ENCODE peak calls at places on chromosomes 2 and 18, in seven cellular contexts. One of them, this sample, is unnamed. For H3K27me3 and H3K4me1, the result is how much of the 10 kb centered on the place peaks cover.

GRCh38 chr2:74551942-74552913 is 1.5 kb downstream of the LOXL3 start:
- DNase-seq in fibroblast of lung: no peak
- DNase-seq in upper lobe of right lung: no peak
- DNase-seq in mesendoderm: no peak
- DNase-seq in psoas muscle: no peak
- DNase-seq in Caco-2: no peak
- DNase-seq in ovary: no peak
- DNase-seq in this sample: no peak

GRCh38 chr2:138365581-138365980 is 136.0 kb upstream of the SPOPL start:
- DNase-seq in mesendoderm: no peak
- DNase-seq in ovary: no peak
- DNase-seq in psoas muscle: no peak
- DNase-seq in Caco-2: no peak
- DNase-seq in fibroblast of lung: peak
- DNase-seq in upper lobe of right lung: no peak
- DNase-seq in this sample: no peak

GRCh38 chr2:177187631-177188312 is 24.8 kb upstream of the HNRNPA3 start:
- DNase-seq in fibroblast of lung: peak
- DNase-seq in upper lobe of right lung: no peak
- DNase-seq in Caco-2: peak
- DNase-seq in mesendoderm: peak
- DNase-seq in psoas muscle: no peak
- DNase-seq in ovary: no peak
- DNase-seq in this sample: no peak

GRCh38 chr2:44237221-44237620 is 38.1 kb upstream of the SLC3A1 start:
- DNase-seq in upper lobe of right lung: no peak
- DNase-seq in fibroblast of lung: no peak
- DNase-seq in Caco-2: no peak
- DNase-seq in mesendoderm: no peak
- DNase-seq in psoas muscle: no peak
- DNase-seq in ovary: no peak
- DNase-seq in this sample: no peak

GRCh38 chr18:36185157-36185556 is 2.1 kb upstream of the MOCOS start:
- DNase-seq in psoas muscle: no peak
- DNase-seq in mesendoderm: no peak
- DNase-seq in Caco-2: no peak
- DNase-seq in fibroblast of lung: no peak
- DNase-seq in upper lobe of right lung: no peak
- DNase-seq in ovary: no peak
- DNase-seq in this sample: no peak

GRCh38 chr18:5424903-5425302 is 118.9 kb downstream of the EPB41L3 start:
- DNase-seq in mesendoderm: peak
- DNase-seq in fibroblast of lung: peak
- DNase-seq in ovary: no peak
- DNase-seq in Caco-2: peak
- DNase-seq in psoas muscle: no peak
- DNase-seq in upper lobe of right lung: no peak
- DNase-seq in this sample: no peak

GRCh38 chr2:47221956-47222355 is 66.8 kb upstream of the STPG4 start:
- DNase-seq in upper lobe of right lung: no peak
- DNase-seq in Caco-2: no peak
- DNase-seq in ovary: no peak
- DNase-seq in fibroblast of lung: peak
- DNase-seq in psoas muscle: no peak
- DNase-seq in mesendoderm: no peak
- DNase-seq in this sample: peak

GRCh38 chr2:232230557-232230956 is 148.0 kb upstream of the ALPP start:
- DNase-seq in Caco-2: no peak
- DNase-seq in fibroblast of lung: no peak
- DNase-seq in upper lobe of right lung: no peak
- DNase-seq in mesendoderm: peak
- DNase-seq in psoas muscle: no peak
- DNase-seq in ovary: no peak
- DNase-seq in this sample: no peak

GRCh38 chr2:101580528-101580927 is 105.6 kb upstream of the RFX8 start:
- DNase-seq in ovary: no peak
- DNase-seq in Caco-2: no peak
- DNase-seq in psoas muscle: no peak
- DNase-seq in upper lobe of right lung: no peak
- DNase-seq in fibroblast of lung: no peak
- DNase-seq in mesendoderm: no peak
- DNase-seq in this sample: no peak

GRCh38 chr18:32910694-32911296 is 138.0 kb upstream of the KLHL14 start:
- DNase-seq in mesendoderm: peak
- DNase-seq in fibroblast of lung: no peak
- DNase-seq in psoas muscle: no peak
- DNase-seq in Caco-2: no peak
- DNase-seq in ovary: no peak
- DNase-seq in upper lobe of right lung: no peak
- DNase-seq in this sample: no peak

GRCh38 chr2:51998890-51999289 is 967.0 kb upstream of the NRXN1 start:
- DNase-seq in psoas muscle: peak
- DNase-seq in upper lobe of right lung: no peak
- DNase-seq in mesendoderm: no peak
- DNase-seq in ovary: no peak
- DNase-seq in fibroblast of lung: no peak
- DNase-seq in Caco-2: no peak
- DNase-seq in this sample: no peak

GRCh38 chr18:22378672-22379282 is 38.9 kb downstream of the CTAGE1 start:
- DNase-seq in fibroblast of lung: peak
- DNase-seq in psoas muscle: no peak
- DNase-seq in mesendoderm: peak
- DNase-seq in upper lobe of right lung: no peak
- DNase-seq in ovary: no peak
- DNase-seq in Caco-2: peak
- DNase-seq in this sample: no peak

GRCh38 chr2:96105152-96105915 is 11.0 kb downstream of the ADRA2B start:
- DNase-seq in psoas muscle: no peak
- DNase-seq in mesendoderm: no peak
- DNase-seq in ovary: peak
- DNase-seq in fibroblast of lung: no peak
- DNase-seq in Caco-2: no peak
- DNase-seq in upper lobe of right lung: peak
- DNase-seq in this sample: no peak

GRCh38 chr2:202158796-202159195 is 79.6 kb downstream of the SUMO1 start:
- DNase-seq in fibroblast of lung: peak
- DNase-seq in Caco-2: peak
- DNase-seq in upper lobe of right lung: no peak
- DNase-seq in ovary: no peak
- DNase-seq in mesendoderm: no peak
- DNase-seq in psoas muscle: no peak
- DNase-seq in this sample: no peak

GRCh38 chr18:26617151-26617554 is 68.8 kb upstream of the KCTD1 start:
- DNase-seq in Caco-2: peak
- DNase-seq in ovary: no peak
- DNase-seq in upper lobe of right lung: no peak
- DNase-seq in psoas muscle: no peak
- DNase-seq in fibroblast of lung: peak
- DNase-seq in mesendoderm: peak
- DNase-seq in this sample: no peak

GRCh38 chr2:134327367-134327766 is 73.5 kb downstream of the MGAT5 start:
- DNase-seq in ovary: no peak
- DNase-seq in psoas muscle: no peak
- DNase-seq in upper lobe of right lung: no peak
- DNase-seq in fibroblast of lung: peak
- DNase-seq in Caco-2: no peak
- DNase-seq in mesendoderm: no peak
- DNase-seq in this sample: no peak

GRCh38 chr18:26307161-26307773 is 81.0 kb downstream of the TAF4B start:
- DNase-seq in mesendoderm: peak
- DNase-seq in upper lobe of right lung: no peak
- DNase-seq in Caco-2: peak
- DNase-seq in psoas muscle: no peak
- DNase-seq in ovary: no peak
- DNase-seq in fibroblast of lung: peak
- DNase-seq in this sample: no peak

GRCh38 chr18:37533647-37534565 is 31.7 kb downstream of the CELF4 start:
- DNase-seq in mesendoderm: peak
- DNase-seq in Caco-2: no peak
- DNase-seq in psoas muscle: no peak
- DNase-seq in ovary: no peak
- DNase-seq in fibroblast of lung: no peak
- DNase-seq in upper lobe of right lung: no peak
- DNase-seq in this sample: no peak

DNA sequence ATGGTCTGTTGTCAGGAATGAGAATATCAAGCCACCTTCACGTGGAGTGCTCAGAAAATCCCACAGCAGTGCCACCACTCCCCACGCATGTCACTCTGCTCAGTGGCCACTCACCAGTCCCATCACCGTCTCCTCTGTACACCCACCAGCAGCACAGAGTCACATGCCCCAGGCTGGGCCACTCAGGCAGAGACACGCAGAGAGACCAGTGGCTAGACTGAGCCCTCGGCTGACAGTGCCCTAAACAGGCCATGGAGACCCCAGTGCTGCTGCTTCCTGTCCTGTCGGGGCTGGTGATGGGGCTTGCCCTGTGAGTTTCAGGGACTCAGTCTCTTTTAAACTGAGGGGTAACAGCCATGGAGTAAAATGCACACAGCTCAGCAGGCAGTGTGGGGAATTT is 25.9 kb downstream of the ODC1 start:
- DNase-seq in psoas muscle: no peak
- DNase-seq in ovary: no peak
- DNase-seq in fibroblast of lung: no peak
- DNase-seq in upper lobe of right lung: no peak
- DNase-seq in Caco-2: no peak
- DNase-seq in mesendoderm: no peak
- DNase-seq in this sample: no peak
- H3K27me3 ChIP-seq in psoas muscle: under half
- H3K27me3 ChIP-seq in ovary: under half
- H3K27me3 ChIP-seq in fibroblast of lung: under half
- H3K27me3 ChIP-seq in upper lobe of right lung: under half
- H3K27me3 ChIP-seq in Caco-2: under half
- H3K27me3 ChIP-seq in mesendoderm: under half
- H3K27me3 ChIP-seq in this sample: under half

GRCh38 chr2:37894047-37894446 is 31.0 kb upstream of the RMDN2 start:
- DNase-seq in psoas muscle: no peak
- DNase-seq in upper lobe of right lung: no peak
- DNase-seq in mesendoderm: no peak
- DNase-seq in fibroblast of lung: no peak
- DNase-seq in ovary: no peak
- DNase-seq in Caco-2: no peak
- DNase-seq in this sample: no peak

GRCh38 chr2:37890893-37891495 is 34.1 kb upstream of the RMDN2 start:
- DNase-seq in ovary: peak
- DNase-seq in Caco-2: peak
- DNase-seq in mesendoderm: peak
- DNase-seq in upper lobe of right lung: peak
- DNase-seq in fibroblast of lung: peak
- DNase-seq in psoas muscle: peak
- DNase-seq in this sample: peak

GRCh38 chr2:37893327-37893726 is 31.8 kb upstream of the RMDN2 start:
- DNase-seq in psoas muscle: no peak
- DNase-seq in ovary: no peak
- DNase-seq in upper lobe of right lung: no peak
- DNase-seq in mesendoderm: no peak
- DNase-seq in fibroblast of lung: no peak
- DNase-seq in Caco-2: no peak
- DNase-seq in this sample: no peak

GRCh38 chr2:37892436-37893114 is 32.5 kb upstream of the RMDN2 start:
- DNase-seq in mesendoderm: no peak
- DNase-seq in fibroblast of lung: no peak
- DNase-seq in ovary: no peak
- DNase-seq in Caco-2: no peak
- DNase-seq in upper lobe of right lung: no peak
- DNase-seq in psoas muscle: no peak
- DNase-seq in this sample: no peak

DNA sequence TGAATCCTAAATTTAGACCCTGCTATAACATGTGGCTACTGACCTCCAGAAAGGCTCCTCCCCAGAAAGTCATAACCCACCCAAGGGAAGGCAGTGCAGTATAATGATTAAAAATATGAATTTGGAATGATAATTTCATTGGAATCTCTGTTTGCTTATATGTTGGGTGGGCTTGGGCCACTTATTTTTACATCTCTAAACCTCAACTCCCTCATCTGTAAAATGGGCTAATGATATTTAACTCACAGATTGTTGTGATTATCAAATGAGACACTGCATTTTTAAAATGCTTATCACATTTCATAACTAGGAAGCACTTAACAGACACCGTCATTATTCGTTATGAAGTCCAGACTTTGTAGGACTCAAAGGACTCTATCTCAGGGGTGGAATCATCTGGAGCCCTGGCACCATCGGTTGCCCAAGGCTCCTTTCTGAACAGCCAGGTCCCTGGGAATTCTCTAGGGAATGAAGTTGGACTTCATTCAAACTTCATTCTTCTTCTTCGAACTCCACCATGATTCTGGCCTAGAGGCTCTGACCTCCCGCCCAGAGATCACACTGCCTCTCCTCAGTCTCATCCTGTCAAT is 33.1 kb upstream of the RMDN2 start:
- DNase-seq in ovary: no peak
- DNase-seq in upper lobe of right lung: no peak
- DNase-seq in psoas muscle: no peak
- DNase-seq in mesendoderm: no peak
- DNase-seq in fibroblast of lung: no peak
- DNase-seq in Caco-2: no peak
- DNase-seq in this sample: no peak
- H3K4me1 ChIP-seq in ovary: under half
- H3K4me1 ChIP-seq in upper lobe of right lung: under half
- H3K4me1 ChIP-seq in psoas muscle: under half
- H3K4me1 ChIP-seq in mesendoderm: under half
- H3K4me1 ChIP-seq in fibroblast of lung: under half
- H3K4me1 ChIP-seq in Caco-2: under half
- H3K4me1 ChIP-seq in this sample: under half

DNA sequence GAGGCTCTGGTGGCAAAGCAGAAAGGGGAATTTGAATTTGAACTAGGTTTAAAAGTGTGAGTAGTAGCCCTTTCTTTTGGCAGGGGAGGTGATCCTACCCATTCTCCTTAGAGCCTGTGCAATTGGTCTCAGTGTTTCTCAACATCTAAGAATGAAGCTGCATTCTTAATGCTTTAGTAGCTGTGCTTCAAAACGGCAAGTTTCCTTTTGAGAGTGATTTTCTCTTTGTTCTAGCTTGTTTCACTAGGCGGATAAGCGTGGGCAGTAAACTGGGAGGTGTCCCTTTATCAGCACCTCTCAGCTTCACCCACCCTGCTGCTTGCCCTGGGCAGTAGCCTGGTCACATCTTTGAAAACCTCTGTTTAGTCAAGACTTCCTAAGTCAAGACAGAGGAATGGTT is 6.7 kb downstream of the CRIM1 start:
- DNase-seq in Caco-2: no peak
- DNase-seq in upper lobe of right lung: no peak
- DNase-seq in fibroblast of lung: peak
- DNase-seq in ovary: no peak
- DNase-seq in psoas muscle: no peak
- DNase-seq in mesendoderm: no peak
- DNase-seq in this sample: no peak
- H3K27me3 ChIP-seq in Caco-2: under half
- H3K27me3 ChIP-seq in upper lobe of right lung: under half
- H3K27me3 ChIP-seq in fibroblast of lung: under half
- H3K27me3 ChIP-seq in ovary: under half
- H3K27me3 ChIP-seq in psoas muscle: under half
- H3K27me3 ChIP-seq in mesendoderm: under half
- H3K27me3 ChIP-seq in this sample: under half

DNA sequence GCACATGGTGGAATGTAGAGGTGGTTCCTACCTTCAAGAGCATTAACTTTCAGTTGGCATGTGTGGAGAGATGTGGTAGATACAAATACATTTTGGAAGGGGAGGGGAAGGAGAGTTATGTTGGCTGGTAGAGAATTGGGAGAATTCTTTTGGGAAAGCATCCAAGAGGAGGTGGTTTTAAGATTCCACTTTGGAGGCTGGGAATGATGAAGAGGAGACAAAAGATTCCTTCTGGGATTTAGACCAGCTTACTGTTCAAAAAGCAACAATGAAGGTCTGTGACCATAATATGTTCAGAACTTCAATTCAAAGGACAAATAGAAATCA is 120.8 kb upstream of the FOSL2 start:
- DNase-seq in upper lobe of right lung: no peak
- DNase-seq in ovary: no peak
- DNase-seq in psoas muscle: no peak
- DNase-seq in mesendoderm: no peak
- DNase-seq in Caco-2: no peak
- DNase-seq in fibroblast of lung: no peak
- DNase-seq in this sample: no peak
- H3K4me1 ChIP-seq in upper lobe of right lung: under half
- H3K4me1 ChIP-seq in ovary: under half
- H3K4me1 ChIP-seq in psoas muscle: under half
- H3K4me1 ChIP-seq in mesendoderm: under half
- H3K4me1 ChIP-seq in Caco-2: half or more
- H3K4me1 ChIP-seq in fibroblast of lung: under half
- H3K4me1 ChIP-seq in this sample: under half